ENCODE peak calls at places on chromosomes 5 and 9, in six cellular contexts. L is spleen, D is A673, Q is astrocyte, S is right atrium auricular region, E is HCT116. K is an unnamed sample.

GRCh38 chr9:133050142-133050541 is 11.6 kb upstream of the CEL start:
- DNase-seq in Q (peak), E (no peak), L (no peak), S (no peak), D (peak), K (no peak)

GRCh38 chr9:97529363-97530076 is 28.1 kb downstream of the TMOD1 start:
- DNase-seq in L (no peak), Q (no peak), D (peak), E (no peak), S (no peak), K (peak)

GRCh38 chr5:165076686-165077085 is 1571.3 kb downstream of the MAT2B start:
- DNase-seq in D (no peak), Q (no peak), S (no peak), L (no peak), E (no peak), K (no peak)

GRCh38 chr5:32476891-32477290 is 32.4 kb upstream of the ZFR start:
- DNase-seq in Q (no peak), D (no peak), S (no peak), L (no peak), E (no peak), K (no peak)

GRCh38 chr9:137099231-137099630 is 12.4 kb downstream of the MAN1B1 start:
- DNase-seq in S (no peak), L (no peak), Q (no peak), E (no peak), D (no peak), K (no peak)

GRCh38 chr5:160353379-160353778 is 17.0 kb downstream of the C1QTNF2 start:
- DNase-seq in S (no peak), D (no peak), Q (no peak), E (no peak), L (no peak), K (no peak)

GRCh38 chr5:173714551-173715428 is 98.3 kb upstream of the BOD1 start:
- DNase-seq in E (no peak), D (no peak), Q (peak), S (no peak), L (no peak), K (peak)

GRCh38 chr9:134128727-134129679 is 6.9 kb upstream of the WDR5 start:
- DNase-seq in S (no peak), E (no peak), D (no peak), L (peak), Q (no peak), K (no peak)

GRCh38 chr9:98609646-98610045 is 99.1 kb downstream of the GABBR2 start:
- DNase-seq in L (peak), S (no peak), D (no peak), Q (no peak), E (no peak), K (no peak)

GRCh38 chr5:55033568-55033967 is 9.5 kb downstream of the GZMK start:
- DNase-seq in E (no peak), L (no peak), Q (peak), D (no peak), S (no peak), K (no peak)

GRCh38 chr5:10849278-10849677 is 88.2 kb upstream of the DAP start:
- DNase-seq in L (no peak), S (no peak), E (no peak), Q (peak), D (no peak), K (no peak)

GRCh38 chr9:78121488-78121887 is 89.9 kb upstream of the GNAQ start:
- DNase-seq in Q (no peak), D (peak), S (peak), L (peak), E (peak), K (peak)

GRCh38 chr5:89878140-89878570 is 531.4 kb downstream of the CETN3 start:
- DNase-seq in D (peak), L (no peak), S (no peak), Q (peak), E (peak), K (peak)

GRCh38 chr5:143016777-143017374 is 246.7 kb downstream of the ARHGAP26 start:
- DNase-seq in E (no peak), L (no peak), S (no peak), Q (peak), D (peak), K (peak)

GRCh38 chr5:21140987-21141386 is 1153.0 kb upstream of the CDH18 start:
- DNase-seq in D (no peak), E (no peak), Q (no peak), L (no peak), S (no peak), K (no peak)

GRCh38 chr5:77851229-77852067 is 75.3 kb upstream of the TBCA start:
- DNase-seq in Q (no peak), S (no peak), D (peak), E (no peak), L (peak), K (no peak)

GRCh38 chr5:125180222-125180621 is 433.8 kb upstream of the ZNF608 start:
- DNase-seq in E (no peak), Q (no peak), S (no peak), L (no peak), D (no peak), K (no peak)

DNA sequence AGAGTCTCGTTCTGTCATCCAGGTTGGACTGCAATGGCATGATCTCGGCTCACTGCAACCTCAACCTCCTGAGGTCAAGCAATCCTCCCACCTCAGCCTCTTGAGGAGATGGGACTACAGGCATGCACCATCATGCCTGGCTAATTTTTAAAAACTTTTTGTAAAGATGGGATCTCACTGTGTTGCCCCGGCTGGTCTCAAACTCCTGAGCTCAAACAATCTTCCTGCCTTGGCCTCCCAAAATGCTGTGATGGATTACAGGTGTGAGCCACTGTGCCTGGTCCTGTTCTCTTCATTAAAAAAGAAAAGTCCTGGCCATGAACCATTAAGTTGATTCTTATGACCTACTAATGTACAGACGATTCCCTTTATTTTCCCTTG is 54.7 kb downstream of the ERAP1 start:
- DNase-seq in S (no peak), D (no peak), L (no peak), Q (no peak), E (no peak), K (no peak)
- TF ChIP-seq CTCF in S (no peak), D (no peak), L (no peak), Q (no peak), E (no peak), K (no peak)

GRCh38 chr5:3509290-3509689 is 86.3 kb upstream of the IRX1 start:
- DNase-seq in D (no peak), E (no peak), S (no peak), L (no peak), Q (no peak), K (no peak)
- TF ChIP-seq CTCF in D (no peak), E (peak), S (no peak), L (no peak), Q (no peak), K (no peak)

DNA sequence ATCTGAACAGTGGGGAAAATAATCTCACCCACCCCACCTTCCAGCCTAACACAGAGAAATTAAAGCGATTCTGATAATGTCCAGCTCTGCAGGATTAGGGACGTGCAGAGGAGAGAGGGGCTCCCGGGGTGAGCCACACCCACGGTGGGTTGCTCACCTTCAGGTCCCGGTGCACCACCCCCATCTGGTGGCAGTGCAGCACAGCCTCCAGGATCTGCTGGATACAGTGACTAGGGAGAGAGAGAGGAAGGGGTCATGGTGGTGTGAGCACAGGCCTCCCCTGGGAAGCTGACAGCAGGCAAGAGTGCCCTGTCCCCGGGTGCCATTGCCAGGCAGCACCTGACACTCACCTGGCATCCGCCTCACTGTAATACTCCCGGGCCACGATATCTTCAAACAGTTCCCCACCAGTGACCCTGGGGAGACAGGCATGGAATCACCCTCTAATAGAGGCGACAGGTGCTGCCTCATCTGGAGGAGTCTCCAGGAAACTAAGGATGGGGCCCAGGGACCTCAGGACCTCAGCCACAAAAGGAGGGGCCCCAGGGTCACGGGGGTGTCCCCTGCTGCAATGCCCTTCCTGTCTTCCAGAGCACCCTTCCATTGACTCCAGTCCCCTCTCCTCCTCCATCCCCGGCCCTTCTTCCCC is 33.0 kb downstream of the CAMK2A start:
- DNase-seq in D (no peak), S (no peak), E (no peak), Q (no peak), L (no peak), K (no peak)
- TF ChIP-seq CTCF in D (peak), S (no peak), E (peak), Q (no peak), L (no peak), K (peak)

DNA sequence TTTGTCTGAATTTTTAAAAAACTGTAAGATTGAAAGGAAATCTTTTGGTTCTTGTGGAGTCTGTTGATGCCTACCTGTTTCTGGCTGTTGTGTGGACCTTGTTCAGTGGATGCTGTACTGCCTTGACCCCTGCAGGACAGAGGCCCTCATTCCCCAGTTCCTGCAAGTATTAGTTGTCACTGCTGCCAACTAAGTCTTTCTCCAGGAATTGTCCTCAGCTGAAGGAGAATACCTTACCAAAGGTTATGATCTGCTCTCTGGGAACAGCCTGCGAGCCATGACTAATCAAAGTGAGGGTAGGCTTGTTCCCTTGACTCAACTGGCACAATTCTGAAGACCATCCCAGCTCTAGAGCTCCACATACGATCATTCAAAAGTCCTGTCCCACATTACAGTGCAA is 145.3 kb upstream of the FST start:
- DNase-seq in D (no peak), Q (no peak), S (no peak), E (no peak), L (no peak), K (peak)
- TF ChIP-seq CTCF in D (no peak), Q (no peak), S (no peak), E (peak), L (no peak), K (peak)

DNA sequence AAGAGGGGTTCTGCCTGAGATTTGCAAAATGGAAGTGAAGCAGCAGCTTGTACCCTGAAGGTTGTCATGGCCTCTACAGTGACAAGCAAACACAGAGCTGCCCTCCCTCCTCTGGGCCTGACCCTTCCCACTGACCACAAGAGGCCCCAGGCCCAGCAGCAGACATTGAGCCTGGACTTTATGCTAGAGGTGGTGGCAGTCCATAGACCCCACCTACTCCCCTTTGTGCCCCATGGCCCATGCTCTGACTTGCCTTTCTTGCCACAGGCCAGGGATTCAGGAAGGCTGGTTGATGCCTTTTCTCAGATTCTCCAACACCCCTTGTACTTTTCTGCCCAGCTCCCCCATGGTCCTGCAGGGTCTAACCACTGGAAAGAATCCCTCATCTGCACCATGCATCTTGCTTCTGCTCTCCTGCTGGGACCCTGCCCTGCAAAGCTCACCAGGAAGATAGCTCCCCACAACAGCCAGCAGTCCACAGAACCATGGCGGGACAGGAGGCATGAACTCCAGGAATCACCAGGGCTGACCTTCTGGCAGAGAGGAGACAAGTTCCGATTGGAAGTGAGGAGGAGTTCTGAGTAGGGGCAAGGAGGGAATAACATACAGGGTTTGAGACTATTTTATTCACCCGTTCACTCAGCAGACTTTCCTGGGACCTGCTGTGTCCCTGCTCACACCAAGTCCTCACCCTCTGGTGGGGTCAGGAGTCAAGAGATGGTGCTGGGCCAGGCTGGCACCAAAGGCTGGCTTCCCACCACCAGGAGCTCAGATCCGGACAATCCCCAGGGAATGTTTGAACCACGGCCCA is 263.8 kb downstream of the SYK start:
- DNase-seq in L (no peak), S (peak), Q (no peak), E (no peak), D (no peak), K (no peak)
- TF ChIP-seq CTCF in L (no peak), S (no peak), Q (no peak), E (no peak), D (no peak), K (no peak)

DNA sequence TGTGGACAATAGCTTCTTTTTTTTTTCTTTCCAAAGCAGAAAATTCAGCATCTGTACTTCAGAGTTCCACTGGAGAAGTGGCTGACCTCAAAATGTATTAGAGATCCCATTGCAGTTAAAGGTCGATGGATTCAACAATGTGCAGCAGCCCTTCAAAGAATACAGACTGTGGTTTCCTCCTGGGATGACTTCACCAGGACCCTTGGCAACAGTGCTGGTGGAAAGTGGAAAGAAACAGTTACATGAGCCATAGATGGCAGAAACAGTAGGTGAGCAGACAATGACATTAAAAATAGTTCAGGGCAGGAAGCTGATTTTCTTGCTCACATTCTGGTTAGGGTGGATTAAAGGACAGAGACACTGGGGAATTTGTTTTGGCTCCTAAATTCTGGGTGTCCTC is 62.4 kb downstream of the SLC28A3 start:
- DNase-seq in D (no peak), E (no peak), L (no peak), Q (peak), S (no peak), K (peak)
- TF ChIP-seq CTCF in D (no peak), E (no peak), L (no peak), Q (no peak), S (no peak), K (no peak)

GRCh38 chr9:107248714-107249113 is 34.4 kb upstream of the RAD23B start:
- DNase-seq in S (no peak), E (no peak), D (no peak), L (no peak), Q (no peak), K (no peak)

GRCh38 chr9:107243757-107244156 is 39.3 kb upstream of the RAD23B start:
- DNase-seq in Q (peak), L (no peak), S (no peak), E (peak), D (no peak), K (peak)

GRCh38 chr9:107249665-107250285 is 33.3 kb upstream of the RAD23B start:
- DNase-seq in S (no peak), Q (no peak), D (no peak), L (no peak), E (no peak), K (no peak)

GRCh38 chr9:107249131-107249533 is 33.9 kb upstream of the RAD23B start:
- DNase-seq in E (no peak), Q (peak), D (no peak), S (no peak), L (no peak), K (no peak)

GRCh38 chr9:107246259-107247254 is 36.5 kb upstream of the RAD23B start:
- DNase-seq in S (no peak), Q (no peak), D (no peak), E (no peak), L (no peak), K (no peak)
- TF ChIP-seq CTCF in S (no peak), Q (no peak), D (peak), E (peak), L (no peak), K (peak)